ENCODE peak calls at places on chromosomes 13 and 19, in seven cellular contexts. F is tibial nerve, C is astrocyte, N is HFFc6, I is GM12865, V is MM.1S, B is uterus. M is an unnamed sample.

GRCh38 chr13:66657165-66657895 is 572.8 kb downstream of the PCDH9 start:
- DNase-seq in F (no peak), C (peak; percentile 99), N (peak; percentile 100), I (no peak), V (no peak), B (peak; percentile 37), M (no peak)

GRCh38 chr19:45515081-45515624 is 7.9 kb downstream of the VASP start:
- DNase-seq in F (no peak), C (no peak), N (no peak), I (peak; percentile 76), V (no peak), B (no peak), M (no peak)

GRCh38 chr19:1445932-1446712 is 3.8 kb upstream of the APC2 start:
- DNase-seq in F (no peak), C (no peak), N (no peak), I (no peak), V (no peak), B (no peak), M (no peak)

GRCh38 chr13:24540236-24541126 is 27.9 kb upstream of the PARP4 start:
- DNase-seq in F (no peak), C (no peak), N (no peak), I (no peak), V (no peak), B (no peak), M (no peak)

GRCh38 chr19:29804493-29804892 is 7.3 kb upstream of the CCNE1 start:
- DNase-seq in F (no peak), C (no peak), N (no peak), I (peak; percentile 91), V (peak; percentile 74), B (no peak), M (no peak)

GRCh38 chr13:39663958-39664357 is 8.5 kb downstream of the COG6 start:
- DNase-seq in F (no peak), C (no peak), N (no peak), I (no peak), V (no peak), B (no peak), M (no peak)

GRCh38 chr13:65914707-65915106 is 1315.4 kb downstream of the PCDH9 start:
- DNase-seq in F (no peak), C (peak; percentile 58), N (peak; percentile 30), I (no peak), V (no peak), B (no peak), M (no peak)

GRCh38 chr19:6654347-6655310 is 15.3 kb downstream of the TNFSF14 start:
- DNase-seq in F (no peak), C (no peak), N (no peak), I (peak; percentile 68), V (no peak), B (no peak), M (no peak)

GRCh38 chr19:16527971-16528521 is 14.2 kb downstream of the CHERP start:
- DNase-seq in F (no peak), C (no peak), N (no peak), I (peak; percentile 76), V (no peak), B (no peak), M (no peak)

GRCh38 chr13:26678796-26679195 is 81.8 kb downstream of the GPR12 start:
- DNase-seq in F (no peak), C (no peak), N (no peak), I (no peak), V (no peak), B (no peak), M (no peak)

GRCh38 chr13:30157616-30157993 is 149.7 kb downstream of the KATNAL1 start:
- DNase-seq in F (no peak), C (no peak), N (no peak), I (peak; percentile 86), V (peak; percentile 73), B (no peak), M (no peak)

GRCh38 chr19:56671613-56671994 is at the start of gene ZNF835:
- DNase-seq in F (peak; percentile 81), C (no peak), N (no peak), I (peak; percentile 59), V (no peak), B (peak; percentile 94), M (no peak)

GRCh38 chr13:27926644-27927434 is 7.0 kb downstream of the PDX1 start:
- DNase-seq in F (no peak), C (no peak), N (no peak), I (no peak), V (no peak), B (no peak), M (no peak)

GRCh38 chr19:47729468-47729798 is 15.9 kb upstream of the NOP53 start:
- DNase-seq in F (peak; percentile 46), C (peak; percentile 88), N (peak; percentile 88), I (no peak), V (no peak), B (peak; percentile 87), M (peak; percentile 91)

GRCh38 chr19:49130325-49130724 is 11.0 kb downstream of the PPFIA3 start:
- DNase-seq in F (no peak), C (no peak), N (no peak), I (no peak), V (no peak), B (no peak), M (no peak)

GRCh38 chr19:45553464-45553863 is 31.1 kb downstream of the OPA3 start:
- DNase-seq in F (no peak), C (no peak), N (no peak), I (no peak), V (no peak), B (no peak), M (no peak)

GRCh38 chr19:13861392-13861713 is 15.6 kb upstream of the NANOS3 start:
- DNase-seq in F (no peak), C (no peak), N (no peak), I (peak; percentile 65), V (no peak), B (no peak), M (no peak)

GRCh38 chr13:94309997-94310842 is 169.3 kb downstream of the DCT start:
- DNase-seq in F (no peak), C (peak; percentile 96), N (peak; percentile 82), I (no peak), V (no peak), B (no peak), M (no peak)

GRCh38 chr13:99698010-99698815 is 196.9 kb downstream of the TM9SF2 start:
- DNase-seq in F (no peak), C (no peak), N (no peak), I (no peak), V (no peak), B (no peak), M (no peak)

GRCh38 chr13:108895220-108895704 is 265.9 kb downstream of the MYO16 start:
- DNase-seq in F (no peak), C (peak; percentile 18), N (peak; percentile 61), I (peak; percentile 47), V (peak; percentile 68), B (no peak), M (no peak)
- TF ChIP-seq CTCF in F (peak; percentile 51), C (peak; percentile 60), N (peak; percentile 87), I (peak; percentile 27), V (peak; percentile 55), B (peak; percentile 54), M (peak; percentile 76)

GRCh38 chr19:11155373-11156120 is at the start of gene SPC24:
- DNase-seq in F (peak; percentile 79), C (peak; percentile 94), N (peak; percentile 99), I (peak; percentile 99), V (peak; percentile 99), B (peak; percentile 96), M (peak; percentile 99)
- TF ChIP-seq CTCF in F (peak; percentile 13), C (no peak), N (no peak), I (peak; percentile 2), V (no peak), B (no peak), M (no peak)

GRCh38 chr13:59261928-59262488 is 901.7 kb downstream of the DIAPH3 start:
- DNase-seq in F (no peak), C (no peak), N (no peak), I (peak; percentile 9), V (no peak), B (no peak), M (no peak)
- TF ChIP-seq CTCF in F (no peak), C (no peak), N (no peak), I (peak; percentile 15), V (no peak), B (no peak), M (peak; percentile 41)

GRCh38 chr13:64525687-64526086 is 2704.4 kb downstream of the PCDH9 start:
- DNase-seq in F (no peak), C (no peak), N (no peak), I (no peak), V (no peak), B (no peak), M (no peak)
- TF ChIP-seq CTCF in F (no peak), C (no peak), N (no peak), I (no peak), V (no peak), B (no peak), M (no peak)

M was measured in osteocyte.